ENCODE peak calls at places on chromosomes 4 and X, in eight cellular contexts. S, K, V, E, L, P, J and N are unnamed samples.

GRCh38 chr4:21469438-21470032 is 479.0 kb downstream of the KCNIP4 start:
- DNase-seq in S (no peak), K (peak; percentile 7), J (peak; percentile 34), E (peak; percentile 25), V (no peak), L (peak; percentile 34), P (no peak), N (peak; percentile 28)

GRCh38 chrX:72094894-72095293 is 36.8 kb downstream of the RTL5 start:
- DNase-seq in S (no peak), P (peak; percentile 4), E (no peak), K (peak; percentile 18), V (no peak), L (peak; percentile 54), J (peak; percentile 43), N (peak; percentile 18)

GRCh38 chr4:181061787-181062186 is 1181.4 kb upstream of the TENM3 start:
- DNase-seq in J (no peak), S (no peak), L (no peak), K (no peak), V (no peak), P (no peak), E (no peak), N (no peak)

GRCh38 chrX:130125090-130125489 is 14.8 kb upstream of the ELF4 start:
- DNase-seq in K (no peak), E (peak; percentile 93), L (peak; percentile 94), V (peak; percentile 79), J (peak; percentile 51), S (peak; percentile 35), P (no peak), N (peak; percentile 97)

GRCh38 chrX:7218321-7219152 is 70.6 kb upstream of the PUDP start:
- DNase-seq in V (no peak), K (no peak), J (no peak), S (no peak), P (no peak), L (no peak), E (no peak), N (no peak)

GRCh38 chrX:153321381-153322105 is at the start of gene PNMA6F:
- DNase-seq in E (no peak), P (no peak), S (no peak), V (no peak), J (no peak), K (no peak), L (no peak), N (no peak)

GRCh38 chrX:72254835-72255234 is 16.0 kb upstream of the ERCC6L start:
- DNase-seq in P (no peak), K (no peak), J (no peak), V (no peak), L (no peak), S (no peak), E (no peak), N (no peak)

GRCh38 chrX:12138366-12139313 is at the start of gene FRMPD4:
- DNase-seq in P (no peak), K (no peak), E (no peak), L (peak; percentile 57), V (no peak), J (peak; percentile 25), S (no peak), N (peak; percentile 16)

GRCh38 chrX:41382699-41383645 is 49.0 kb downstream of the DDX3X start:
- DNase-seq in V (no peak), J (peak; percentile 56), S (no peak), L (peak; percentile 50), P (peak; percentile 75), K (peak; percentile 22), E (no peak), N (peak; percentile 55)

GRCh38 chr4:19947349-19947748 is 304.4 kb upstream of the SLIT2 start:
- DNase-seq in S (no peak), V (no peak), L (peak; percentile 81), P (no peak), K (peak; percentile 73), J (no peak), E (no peak), N (peak; percentile 77)

GRCh38 chr4:35559559-35560365 is 684.6 kb downstream of the ARAP2 start:
- DNase-seq in L (no peak), V (no peak), J (no peak), P (no peak), S (no peak), E (no peak), K (no peak), N (peak; percentile 0)

GRCh38 chrX:7235071-7235470 is 87.1 kb upstream of the PUDP start:
- DNase-seq in E (no peak), S (no peak), J (no peak), P (no peak), V (no peak), L (no peak), K (no peak), N (no peak)

GRCh38 chr4:26178874-26179273 is 141.9 kb upstream of the RBPJ start:
- DNase-seq in E (no peak), K (no peak), S (peak; percentile 21), L (peak; percentile 28), J (no peak), P (no peak), V (peak; percentile 67), N (no peak)

GRCh38 chr4:185358514-185359433 is 37.0 kb downstream of the LRP2BP start:
- DNase-seq in V (no peak), P (no peak), L (no peak), E (peak; percentile 56), K (peak; percentile 86), J (no peak), S (no peak), N (peak; percentile 36)

GRCh38 chr4:10346023-10346422 is 111.2 kb downstream of the ZNF518B start:
- DNase-seq in S (no peak), V (no peak), J (no peak), K (no peak), E (peak; percentile 95), L (peak; percentile 52), P (no peak), N (no peak)

GRCh38 chr4:150960079-150960478 is 55.0 kb downstream of the LRBA start:
- DNase-seq in J (peak; percentile 19), E (peak; percentile 62), K (no peak), L (peak; percentile 49), P (no peak), S (no peak), V (no peak), N (peak; percentile 49)

DNA sequence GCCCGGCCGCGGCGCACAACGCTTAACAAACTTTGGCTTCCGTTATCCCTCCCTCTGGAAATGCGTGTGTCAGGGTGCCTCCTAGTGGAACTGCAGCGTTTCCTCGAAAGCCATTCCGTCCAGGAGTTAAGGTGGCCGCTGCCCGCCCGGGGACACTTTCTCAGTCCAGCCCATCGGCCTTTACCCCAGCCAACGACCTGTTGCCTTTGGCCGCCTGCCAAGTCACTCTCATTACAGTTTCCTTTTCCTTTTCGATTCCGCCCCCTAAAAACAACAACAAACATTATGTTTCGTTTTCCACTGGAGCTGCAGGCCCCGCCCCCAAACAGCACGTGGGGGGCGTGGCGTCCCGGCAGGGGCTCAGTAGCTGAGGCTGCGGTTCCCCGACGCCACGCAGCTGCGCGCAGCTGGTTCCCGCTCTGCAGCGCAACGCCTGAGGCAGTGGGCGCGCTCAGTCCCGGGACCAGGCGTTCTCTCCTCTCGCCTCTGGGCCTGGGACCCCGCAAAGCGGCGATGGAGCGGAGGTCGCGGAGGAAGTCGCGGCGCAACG is at the start of gene HERC5:
- DNase-seq in K (peak; percentile 81), E (peak; percentile 80), P (peak; percentile 86), J (peak; percentile 93), L (peak; percentile 95), S (peak; percentile 91), V (peak; percentile 90), N (peak; percentile 91)
- TF ChIP-seq CTCF in K (peak; percentile 48), E (peak; percentile 82), P (peak; percentile 54), J (peak; percentile 87), L (peak; percentile 63), S (peak; percentile 62), V (peak; percentile 67), N (peak; percentile 62)

GRCh38 chr4:153497988-153498967 is 32.1 kb downstream of the TMEM131L start:
- DNase-seq in E (no peak), J (peak; percentile 36), V (no peak), S (no peak), P (no peak), K (peak; percentile 85), L (peak; percentile 86), N (peak; percentile 51)
- H3K4me3 ChIP-seq in E (no peak overlapping the region), J (no peak overlapping the region), V (peak overlapping the region; percentile 26), S (peak overlapping the region; percentile 11), P (no peak overlapping the region), K (no peak overlapping the region), L (no peak overlapping the region), N (no peak overlapping the region)

DNA sequence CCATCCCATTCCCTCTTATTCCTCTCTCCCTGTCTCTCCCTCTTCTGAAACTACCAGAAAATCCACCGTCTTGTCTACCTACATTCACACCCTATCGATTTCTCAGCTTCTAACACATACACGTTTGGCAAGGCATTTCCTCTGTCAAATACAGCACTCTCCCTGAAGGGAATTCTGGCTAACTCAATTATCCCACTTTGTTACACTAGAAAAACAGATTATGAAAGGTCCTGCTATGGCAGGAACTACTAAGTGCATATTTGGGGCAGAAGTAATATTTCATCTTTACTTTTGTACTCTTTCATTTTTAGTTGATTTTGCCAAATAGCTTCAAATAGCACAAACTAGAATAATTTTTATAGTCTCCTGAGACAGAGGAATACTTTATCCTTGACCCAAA is 46.6 kb upstream of the KLHL8 start:
- DNase-seq in S (no peak), L (no peak), E (no peak), K (no peak), V (no peak), J (no peak), P (no peak), N (no peak)
- TF ChIP-seq CTCF in S (no peak), L (no peak), E (no peak), K (no peak), V (no peak), J (no peak), P (no peak), N (no peak)

DNA sequence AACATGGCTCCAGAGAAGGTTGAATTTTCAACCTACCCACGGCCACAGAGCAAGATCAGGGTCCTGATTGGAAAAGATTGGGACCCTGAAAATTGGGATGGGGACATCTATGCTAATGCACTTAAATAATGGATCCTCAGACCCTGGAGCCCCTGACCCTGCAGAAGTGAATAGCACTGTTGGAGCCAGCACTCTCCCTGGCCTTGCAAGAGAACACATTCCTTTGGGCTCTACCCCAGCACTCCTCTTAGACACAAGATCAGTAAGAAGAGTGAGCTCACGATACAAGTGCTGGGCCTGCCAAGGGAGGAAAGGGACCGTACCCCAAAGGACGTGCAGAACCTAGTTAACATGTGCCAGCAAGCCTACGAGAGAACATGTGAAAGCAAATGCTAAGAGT is 19.9 kb downstream of the CXCL13 start:
- DNase-seq in L (no peak), V (no peak), J (no peak), P (no peak), S (no peak), E (peak; percentile 52), K (no peak), N (no peak)
- H3K4me3 ChIP-seq in L (no peak overlapping the region), V (no peak overlapping the region), J (no peak overlapping the region), P (no peak overlapping the region), S (no peak overlapping the region), E (no peak overlapping the region), K (no peak overlapping the region), N (no peak overlapping the region)

DNA sequence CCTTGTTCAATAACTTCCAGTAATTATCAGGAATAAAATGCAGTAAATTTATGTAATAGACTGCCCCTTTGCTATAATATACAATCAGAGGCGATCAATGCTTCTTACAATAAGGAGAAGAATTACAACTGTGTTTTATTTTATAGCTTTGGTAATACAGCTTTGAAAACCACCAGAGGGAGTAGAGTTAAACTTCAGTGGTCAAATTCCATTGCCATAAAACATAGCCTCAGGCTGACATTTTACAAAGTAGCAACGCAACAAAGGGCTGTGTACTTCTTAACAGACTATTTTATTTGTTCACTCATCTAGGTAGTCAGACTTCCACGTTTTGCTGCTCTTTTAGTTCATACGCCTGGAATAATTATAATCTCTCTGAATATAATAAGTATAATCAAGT is 58.5 kb downstream of the TEX13C start:
- DNase-seq in J (peak; percentile 6), K (no peak), P (no peak), S (no peak), L (no peak), V (no peak), E (no peak), N (no peak)
- TF ChIP-seq CTCF in J (peak; percentile 19), K (no peak), P (no peak), S (no peak), L (no peak), V (no peak), E (no peak), N (no peak)